ENCODE peak calls at places on chromosomes 5 and 9, in nine cellular contexts. P is transverse colon, S is GM23338, L is spleen, Q is SK-N-SH, J is suprapubic skin, M is stomach, B is H1, T is breast epithelium. F is an unnamed sample. For H3K27me3, the result is how much of the 10 kb centered on the place peaks cover.

GRCh38 chr5:132704875-132705274 is 31.1 kb downstream of the IL4 start:
- DNase-seq in J (no peak), B (no peak), L (no peak), M (no peak), P (no peak), Q (no peak), T (no peak), S (no peak), F (no peak)

GRCh38 chr5:8522635-8523034 is 653.7 kb downstream of the MTRR start:
- DNase-seq in L (no peak), M (no peak), S (no peak), P (no peak), Q (no peak), B (no peak), T (no peak), J (no peak), F (no peak)

GRCh38 chr5:131810510-131811249 is 13.9 kb upstream of the FNIP1 start:
- DNase-seq in Q (peak), B (no peak), P (no peak), T (no peak), S (peak), L (no peak), M (no peak), J (no peak), F (no peak)

GRCh38 chr5:94433393-94434149 is 184.8 kb downstream of the KIAA0825 start:
- DNase-seq in B (no peak), L (no peak), J (no peak), S (no peak), Q (no peak), P (no peak), T (no peak), M (peak), F (peak)

GRCh38 chr5:64158827-64159226 is 6.8 kb upstream of the RNF180 start:
- DNase-seq in Q (no peak), B (no peak), L (no peak), T (no peak), S (no peak), P (no peak), M (no peak), J (no peak), F (no peak)

GRCh38 chr5:133113331-133114061 is 61.7 kb downstream of the HSPA4 start:
- DNase-seq in T (peak), S (no peak), L (no peak), Q (no peak), J (no peak), B (peak), P (no peak), M (no peak), F (no peak)

GRCh38 chr9:134375011-134375390 is 48.7 kb downstream of the RXRA start:
- DNase-seq in B (no peak), S (no peak), P (no peak), T (peak), L (no peak), Q (no peak), J (no peak), M (no peak), F (peak)

GRCh38 chr5:120464627-120465280 is 654 bp downstream of the PRR16 start:
- DNase-seq in Q (peak), S (peak), B (no peak), T (no peak), P (peak), J (peak), L (peak), M (peak), F (peak)

GRCh38 chr5:160747963-160748362 is 104.0 kb downstream of the ATP10B start:
- DNase-seq in T (no peak), Q (no peak), L (no peak), B (no peak), J (no peak), S (peak), M (no peak), P (peak), F (no peak)

GRCh38 chr5:101045689-101046088 is 142.6 kb upstream of the ST8SIA4 start:
- DNase-seq in S (no peak), J (no peak), Q (no peak), M (no peak), P (no peak), B (no peak), L (no peak), T (no peak), F (no peak)

GRCh38 chr5:53180971-53181370 is 71.4 kb upstream of the MOCS2 start:
- DNase-seq in M (no peak), S (no peak), J (no peak), T (no peak), P (no peak), B (no peak), Q (no peak), L (no peak), F (no peak)

GRCh38 chr9:136538599-136539426 is 7.0 kb downstream of the NOTCH1 start:
- DNase-seq in J (no peak), M (no peak), S (no peak), T (no peak), Q (no peak), L (peak), P (peak), B (no peak), F (no peak)

GRCh38 chr9:127568971-127569818 is 42.9 kb upstream of the STXBP1 start:
- DNase-seq in B (peak), S (peak), T (peak), L (peak), Q (peak), J (peak), P (peak), M (peak), F (peak)

GRCh38 chr9:16413509-16414016 is 456.9 kb downstream of the BNC2 start:
- DNase-seq in P (no peak), J (no peak), B (no peak), M (no peak), Q (no peak), T (no peak), L (no peak), S (no peak), F (peak)

GRCh38 chr5:174724484-174725260 is at the start of gene MSX2:
- DNase-seq in P (peak), J (peak), L (peak), Q (peak), T (peak), S (peak), B (peak), M (peak), F (peak)

GRCh38 chr9:9079473-9079872 is 1279.9 kb upstream of the DMAC1 start:
- DNase-seq in Q (no peak), B (no peak), J (no peak), P (no peak), T (no peak), M (no peak), L (no peak), S (no peak), F (no peak)

GRCh38 chr9:16512281-16512680 is 358.2 kb downstream of the BNC2 start:
- DNase-seq in S (no peak), P (no peak), B (no peak), Q (no peak), L (no peak), T (no peak), M (no peak), J (no peak), F (no peak)

GRCh38 chr9:137313326-137313920 is 11.4 kb upstream of the NRARP start:
- DNase-seq in T (no peak), P (no peak), J (peak), Q (peak), L (peak), B (no peak), M (no peak), S (no peak), F (peak)

GRCh38 chr5:176813587-176814312 is 3.4 kb downstream of the UNC5A start:
- DNase-seq in M (no peak), B (no peak), L (no peak), S (no peak), P (no peak), J (no peak), Q (no peak), T (no peak), F (no peak)

GRCh38 chr5:176814836-176815438 is 4.6 kb downstream of the UNC5A start:
- DNase-seq in M (no peak), Q (no peak), P (no peak), L (no peak), J (no peak), T (no peak), B (no peak), S (no peak), F (no peak)

GRCh38 chr5:176812269-176813259 is 2.2 kb downstream of the UNC5A start:
- DNase-seq in T (no peak), B (peak), Q (peak), P (no peak), S (peak), M (no peak), J (no peak), L (no peak), F (no peak)

GRCh38 chr5:176816043-176816745 is 5.8 kb downstream of the UNC5A start:
- DNase-seq in L (no peak), S (no peak), Q (no peak), T (no peak), P (no peak), B (no peak), J (no peak), M (no peak), F (no peak)

GRCh38 chr5:176814313-176814685 is 3.9 kb downstream of the UNC5A start:
- DNase-seq in S (no peak), B (no peak), M (no peak), J (no peak), P (no peak), Q (no peak), L (no peak), T (no peak), F (no peak)
- H3K27me3 ChIP-seq in S (under half), B (under half), M (half or more), J (half or more), P (half or more), Q (under half), L (half or more), T (under half), F (half or more)

DNA sequence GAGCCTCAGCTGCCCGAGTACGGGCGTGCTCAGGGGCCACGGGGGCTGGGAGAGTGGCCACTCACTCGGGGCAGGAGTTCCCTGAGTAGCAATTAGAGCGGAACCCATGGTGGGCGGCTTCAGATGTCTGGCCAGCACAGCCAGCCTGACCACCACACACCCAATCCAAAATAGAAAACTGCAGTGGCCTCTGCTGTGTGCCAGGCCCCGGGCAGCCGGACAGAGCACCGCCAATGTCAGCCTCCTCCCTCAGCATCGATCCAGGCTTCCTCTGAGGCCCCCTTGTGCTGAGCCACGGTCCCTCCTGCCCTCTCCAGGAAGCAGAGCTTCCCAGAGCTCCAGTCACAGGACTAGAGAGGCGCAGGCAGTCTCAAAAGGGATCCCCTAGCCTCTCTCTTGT is 2.7 kb downstream of the ADAMTS2 start:
- DNase-seq in J (no peak), P (no peak), Q (peak), M (no peak), L (peak), T (no peak), S (peak), B (no peak), F (no peak)
- TF ChIP-seq CTCF in J (no peak), P (no peak), Q (no peak), M (no peak), L (no peak), T (no peak), S (peak), B (peak), F (no peak)

GRCh38 chr9:78927099-78927940 is 630.4 kb downstream of the PSAT1 start:
- DNase-seq in B (no peak), S (no peak), L (no peak), Q (no peak), T (no peak), J (no peak), M (no peak), P (no peak), F (no peak)

GRCh38 chr9:78934880-78935279 is 636.9 kb upstream of the TLE4 start:
- DNase-seq in S (no peak), J (no peak), M (no peak), B (no peak), Q (no peak), P (no peak), L (no peak), T (no peak), F (no peak)

GRCh38 chr9:78938821-78939220 is 632.9 kb upstream of the TLE4 start:
- DNase-seq in Q (no peak), P (no peak), S (no peak), M (no peak), L (no peak), T (no peak), J (no peak), B (no peak), F (no peak)

GRCh38 chr9:78930281-78930680 is 633.4 kb downstream of the PSAT1 start:
- DNase-seq in Q (no peak), M (no peak), L (no peak), J (no peak), S (no peak), B (no peak), P (no peak), T (no peak), F (no peak)

DNA sequence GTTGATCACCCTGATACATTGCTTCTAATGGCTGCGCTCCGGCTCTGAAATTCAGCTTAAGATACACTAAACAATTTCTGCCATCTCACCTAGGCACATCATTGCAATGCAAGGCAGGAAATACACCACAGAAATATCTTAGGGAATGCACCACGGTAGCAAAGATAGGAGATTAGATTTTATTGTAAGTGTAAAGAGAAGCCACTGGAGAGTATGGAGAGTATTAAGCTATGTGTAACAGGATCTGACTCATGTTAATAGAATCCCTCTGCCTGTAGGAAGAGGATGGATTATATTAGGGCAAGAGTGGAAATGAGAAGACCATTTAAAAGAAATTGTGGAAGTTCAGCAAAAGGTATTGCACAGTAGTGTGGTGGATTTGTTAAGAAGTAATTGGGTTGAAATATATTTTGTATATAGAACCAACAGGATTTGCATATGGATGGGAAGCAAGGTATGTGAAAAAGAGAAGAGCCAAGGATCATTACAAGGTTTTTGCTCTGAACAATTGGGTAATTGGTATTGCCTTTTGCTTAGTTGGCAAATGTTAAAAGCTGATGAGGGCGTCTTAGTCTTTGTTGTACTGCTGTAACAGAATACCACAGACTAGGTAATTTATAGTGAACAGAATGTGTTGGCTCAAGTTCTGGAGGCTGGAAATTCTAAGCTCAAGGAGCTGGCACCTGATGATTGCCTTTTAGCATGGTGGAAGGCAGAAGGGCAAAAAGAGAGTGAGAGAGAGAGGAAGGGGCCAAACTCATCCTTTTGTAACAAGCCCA is 636.1 kb downstream of the PSAT1 start:
- DNase-seq in T (no peak), M (no peak), J (no peak), B (no peak), L (no peak), Q (no peak), S (no peak), P (no peak), F (no peak)
- TF ChIP-seq POLR2AphosphoS5 in T (no peak), M (no peak), J (no peak), B (no peak), L (no peak), Q (peak), S (no peak), P (no peak), F (no peak)

GRCh38 chr9:114138537-114138936 is 16.8 kb upstream of the COL27A1 start:
- DNase-seq in L (no peak), M (no peak), Q (no peak), T (no peak), B (no peak), S (no peak), P (no peak), J (no peak), F (no peak)

GRCh38 chr9:114134827-114135396 is 20.4 kb upstream of the COL27A1 start:
- DNase-seq in M (no peak), J (no peak), B (no peak), Q (no peak), P (no peak), S (no peak), L (no peak), T (no peak), F (no peak)

GRCh38 chr9:114139061-114139460 is 16.3 kb upstream of the COL27A1 start:
- DNase-seq in P (no peak), L (no peak), T (no peak), S (no peak), Q (no peak), B (no peak), J (no peak), M (no peak), F (no peak)

GRCh38 chr9:114140401-114140800 is 14.9 kb upstream of the COL27A1 start:
- DNase-seq in M (no peak), J (no peak), L (no peak), B (no peak), Q (no peak), S (no peak), P (no peak), T (no peak), F (no peak)

GRCh38 chr9:114137831-114138230 is 17.5 kb upstream of the COL27A1 start:
- DNase-seq in S (no peak), L (no peak), P (no peak), M (no peak), Q (no peak), B (no peak), T (no peak), J (no peak), F (no peak)
- H3K27me3 ChIP-seq in S (under half), L (under half), P (under half), M (under half), Q (under half), B (under half), T (under half), J (under half), F (under half)

DNA sequence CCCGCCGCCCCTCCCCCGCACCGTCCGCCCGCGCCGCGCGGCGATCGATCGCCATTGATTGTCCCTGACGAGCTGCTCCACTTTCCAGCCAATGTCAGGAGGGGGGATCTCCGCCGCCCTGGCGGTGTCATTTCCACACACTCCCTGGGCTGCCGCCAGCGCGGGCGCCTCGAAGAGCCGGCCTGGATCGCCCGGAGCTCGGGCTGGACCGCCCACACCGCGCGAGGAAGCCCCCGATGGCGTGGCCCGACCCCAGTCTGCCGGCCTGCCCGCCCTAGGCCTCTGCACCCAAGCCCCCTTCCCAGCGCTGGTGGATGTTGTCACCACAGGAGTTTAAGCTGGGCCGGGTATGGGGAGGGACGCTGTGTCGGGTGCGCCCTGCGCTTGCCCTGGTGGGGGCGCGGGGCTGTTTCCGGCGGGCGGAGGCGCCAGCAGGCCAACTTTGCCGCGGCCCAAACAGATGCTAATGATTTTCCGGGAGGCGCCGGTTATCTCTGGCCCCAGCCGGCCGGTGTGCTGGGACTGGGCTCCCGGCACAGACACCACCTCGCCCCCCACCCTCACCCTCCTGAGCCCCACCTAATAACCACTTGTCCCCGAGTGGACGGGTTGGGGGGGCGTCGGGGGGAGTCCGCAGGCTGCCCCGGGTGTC is 10.6 kb upstream of the CXXC5 start:
- DNase-seq in T (peak), B (peak), M (peak), J (peak), Q (peak), L (peak), S (peak), P (peak), F (peak)
- TF ChIP-seq CTCF in T (peak), B (no peak), M (peak), J (no peak), Q (peak), L (peak), S (no peak), P (peak), F (peak)

GRCh38 chr5:43019615-43020293 is 20.4 kb downstream of the ANXA2R start:
- DNase-seq in B (no peak), J (peak), P (peak), L (peak), S (peak), Q (peak), M (peak), T (peak), F (no peak)
- TF ChIP-seq POLR2AphosphoS5 in B (no peak), J (no peak), P (peak), L (peak), S (no peak), Q (no peak), M (peak), T (peak), F (peak)

DNA sequence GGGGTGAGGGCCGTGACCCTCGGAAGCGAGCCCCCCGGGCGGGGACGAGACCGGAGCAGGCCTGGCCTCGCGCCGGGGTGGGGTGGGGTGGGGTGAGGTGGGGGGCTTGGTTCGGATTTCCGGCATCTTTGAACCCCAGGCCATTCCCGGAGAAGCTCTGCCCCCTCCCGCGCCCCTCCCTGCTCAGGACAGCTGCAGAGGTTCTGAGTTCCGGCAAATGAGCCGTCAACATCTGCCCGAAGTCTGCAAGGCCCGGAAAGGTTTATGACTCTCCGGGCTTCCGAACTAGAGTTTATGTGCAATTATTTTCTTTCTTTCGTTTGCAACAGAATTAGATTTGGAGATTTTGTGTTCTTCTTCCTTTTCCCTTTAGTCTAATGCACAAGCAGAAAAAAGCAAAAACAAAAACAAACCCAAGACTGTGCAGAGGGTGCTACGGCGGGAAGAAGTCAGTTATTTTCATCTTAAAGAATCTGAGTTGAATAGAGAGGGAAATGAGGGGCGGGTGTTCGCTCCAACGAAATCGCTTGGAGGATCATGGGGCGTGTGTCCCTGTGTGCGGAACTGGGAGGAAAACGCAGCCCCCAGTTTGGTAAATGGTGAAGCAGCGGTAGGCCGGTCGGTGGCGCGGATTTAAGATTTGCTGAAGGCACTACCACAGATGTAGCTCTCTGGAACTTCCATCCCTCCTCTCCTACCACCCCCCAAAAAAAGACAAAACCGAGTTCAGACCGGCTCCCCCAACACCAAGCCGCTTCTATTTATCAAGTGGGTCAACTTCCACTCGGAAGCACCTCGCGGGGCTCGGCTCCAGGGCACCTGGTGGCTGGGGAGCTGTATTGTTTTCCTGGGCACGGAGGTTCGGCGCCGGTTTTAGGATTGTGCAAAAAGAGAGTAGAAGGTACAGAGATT is 4.8 kb downstream of the LHX2 start:
- DNase-seq in B (peak), L (no peak), T (no peak), M (no peak), Q (no peak), J (peak), P (no peak), S (no peak), F (no peak)
- H3K27me3 ChIP-seq in B (half or more), L (half or more), T (under half), M (half or more), Q (half or more), J (half or more), P (half or more), S (half or more), F (half or more)

F was measured in sigmoid colon.